ENCODE peak calls at places on chromosomes 6 and 20, in four cellular contexts. B is endothelial cell, F is astrocyte of the cerebellum, Z is lung. C is an unnamed sample.

GRCh38 chr6:148382856-148383255 is 40.2 kb downstream of the SASH1 start:
- DNase-seq in B (no peak), F (no peak), Z (no peak), C (no peak)

GRCh38 chr6:37456816-37457560 is 24.0 kb downstream of the CMTR1 start:
- DNase-seq in B (no peak), F (peak), Z (no peak), C (peak)

GRCh38 chr6:35327349-35328027 is 14.9 kb upstream of the PPARD start:
- DNase-seq in B (peak), F (no peak), Z (peak), C (no peak)

GRCh38 chr20:45223136-45223535 is 2.0 kb downstream of the SEMG2 start:
- DNase-seq in B (no peak), F (no peak), Z (no peak), C (no peak)

GRCh38 chr6:164021589-164022290 is 607.2 kb downstream of the QKI start:
- DNase-seq in B (no peak), F (no peak), Z (no peak), C (no peak)

GRCh38 chr6:64984947-64985346 is 722.1 kb downstream of the EYS start:
- DNase-seq in B (no peak), F (no peak), Z (no peak), C (no peak)

GRCh38 chr20:53773792-53774371 is 180.2 kb upstream of the ZNF217 start:
- DNase-seq in B (no peak), F (peak), Z (no peak), C (peak)

GRCh38 chr20:61299613-61300012 is 47.6 kb downstream of the CDH4 start:
- DNase-seq in B (no peak), F (no peak), Z (no peak), C (no peak)

GRCh38 chr6:8436956-8437355 is 1.6 kb upstream of the SLC35B3 start:
- DNase-seq in B (no peak), F (no peak), Z (no peak), C (no peak)

GRCh38 chr6:148325316-148326068 is 17.1 kb upstream of the SASH1 start:
- DNase-seq in B (no peak), F (no peak), Z (no peak), C (no peak)

GRCh38 chr6:13113956-13114593 is 214.3 kb downstream of the TBC1D7 start:
- DNase-seq in B (no peak), F (no peak), Z (no peak), C (no peak)

GRCh38 chr6:130557481-130558112 is 191.8 kb downstream of the TMEM200A start:
- DNase-seq in B (no peak), F (no peak), Z (no peak), C (no peak)

GRCh38 chr6:100573169-100573568 is 108.4 kb upstream of the SIM1 start:
- DNase-seq in B (peak), F (peak), Z (no peak), C (no peak)

GRCh38 chr20:51417245-51417560 is 125.3 kb downstream of the NFATC2 start:
- DNase-seq in B (no peak), F (no peak), Z (no peak), C (no peak)

GRCh38 chr20:40711078-40711477 is 22.0 kb upstream of the MAFB start:
- DNase-seq in B (no peak), F (no peak), Z (no peak), C (no peak)

GRCh38 chr20:54642733-54643667 is 167.6 kb downstream of the DOK5 start:
- DNase-seq in B (no peak), F (no peak), Z (no peak), C (no peak)

GRCh38 chr6:117025310-117025709 is 148.3 kb downstream of the RFX6 start:
- DNase-seq in B (no peak), F (no peak), Z (no peak), C (no peak)

DNA sequence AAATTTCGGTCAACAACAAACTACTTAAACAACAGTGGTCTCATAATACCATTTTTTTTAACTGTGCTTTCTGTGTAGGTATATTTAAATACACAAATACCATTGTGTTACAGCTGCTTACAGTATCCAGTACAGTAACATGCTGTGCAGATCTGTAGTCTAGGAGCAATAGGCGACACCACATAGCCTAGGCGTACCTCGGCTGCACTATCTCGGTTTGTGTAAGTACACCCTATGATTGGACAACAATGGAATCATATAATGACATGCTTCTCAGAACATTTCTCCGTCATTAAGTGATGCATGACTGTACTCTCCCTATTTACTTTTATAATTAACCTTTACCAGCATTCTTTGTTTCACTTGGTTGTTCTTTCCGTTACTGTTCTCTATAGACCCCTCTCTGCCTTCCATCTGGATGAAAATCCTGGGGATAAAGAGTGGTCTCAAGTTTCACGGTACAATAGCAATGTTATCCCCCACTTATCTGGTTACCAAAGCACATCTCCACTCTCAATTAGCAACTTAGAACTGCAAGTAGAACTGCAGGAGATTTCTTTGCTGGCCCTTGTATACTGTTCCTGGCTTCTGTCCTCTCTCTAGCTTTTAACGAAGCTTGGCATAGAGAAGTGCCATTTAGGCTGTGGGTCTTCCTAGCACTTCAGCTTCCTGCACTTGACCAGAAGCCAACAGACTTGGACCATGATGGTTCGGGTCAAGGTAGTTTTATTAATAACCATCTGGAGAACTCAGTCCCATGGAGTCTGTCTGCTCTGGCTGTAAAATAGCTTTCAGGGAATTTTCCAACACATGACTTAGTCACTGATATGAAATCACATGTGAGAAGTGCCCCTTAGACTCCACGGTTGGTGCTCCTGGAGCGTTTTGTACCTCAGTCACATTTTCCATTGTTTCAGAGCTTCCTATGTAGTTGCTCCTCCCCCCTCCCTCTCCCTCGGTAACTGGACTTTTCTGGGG is 80.4 kb upstream of the POPDC3 start:
- DNase-seq in B (no peak), F (no peak), Z (no peak), C (no peak)
- TF ChIP-seq CTCF in B (no peak), F (no peak), Z (no peak), C (no peak)

GRCh38 chr6:50180646-50181045 is 130.9 kb upstream of the DEFB112 start:
- DNase-seq in B (no peak), F (no peak), Z (no peak), C (no peak)

GRCh38 chr6:50187212-50188055 is 137.7 kb upstream of the DEFB112 start:
- DNase-seq in B (no peak), F (no peak), Z (no peak), C (no peak)

DNA sequence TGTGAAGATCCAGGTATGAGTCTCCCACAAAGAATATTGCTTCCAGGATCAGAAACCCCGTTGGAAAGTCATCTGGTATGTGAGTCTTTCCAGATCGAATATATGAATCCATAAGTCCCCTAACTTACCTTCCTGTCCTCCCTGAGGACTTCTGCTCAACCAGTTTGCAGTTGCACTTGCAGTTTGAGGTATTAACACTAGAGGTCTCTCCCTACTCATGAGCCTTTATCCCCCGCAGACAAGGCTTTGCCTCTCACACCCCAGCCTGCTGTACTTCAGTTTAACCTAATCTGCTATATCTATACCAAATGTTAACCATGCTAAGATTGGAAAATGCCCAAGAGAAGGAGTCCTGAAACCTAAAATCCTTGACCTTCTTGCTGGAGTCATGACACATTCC is 135.3 kb upstream of the DEFB112 start:
- DNase-seq in B (peak), F (no peak), Z (no peak), C (no peak)
- TF ChIP-seq CTCF in B (peak), F (no peak), Z (no peak), C (no peak)

GRCh38 chr20:62707981-62708521 is 585 bp upstream of the NTSR1 start:
- DNase-seq in B (peak), F (no peak), Z (no peak), C (no peak)
- TF ChIP-seq CTCF in B (peak), F (peak), Z (no peak), C (peak)

DNA sequence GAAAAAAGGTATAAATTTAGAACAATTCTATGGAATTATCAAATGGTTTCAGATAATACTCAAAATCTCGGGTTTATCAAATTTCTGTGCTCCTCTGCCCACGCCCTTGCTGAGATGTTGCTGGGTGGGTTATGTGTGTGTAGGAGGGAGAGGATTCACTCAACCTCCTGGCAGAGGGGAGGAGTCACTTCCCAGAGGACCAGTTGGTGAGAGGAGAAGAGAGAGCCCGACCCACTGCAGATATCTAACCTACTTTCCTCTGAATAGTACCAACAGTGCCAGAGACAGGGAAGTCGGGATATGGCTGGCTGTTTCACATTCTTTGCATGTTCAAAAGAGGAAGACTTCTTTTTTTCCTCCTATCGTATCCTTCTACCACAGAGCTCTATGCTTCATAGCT is 187.1 kb upstream of the MAN1A1 start:
- DNase-seq in B (no peak), F (no peak), Z (no peak), C (no peak)
- TF ChIP-seq CTCF in B (no peak), F (no peak), Z (no peak), C (no peak)

DNA sequence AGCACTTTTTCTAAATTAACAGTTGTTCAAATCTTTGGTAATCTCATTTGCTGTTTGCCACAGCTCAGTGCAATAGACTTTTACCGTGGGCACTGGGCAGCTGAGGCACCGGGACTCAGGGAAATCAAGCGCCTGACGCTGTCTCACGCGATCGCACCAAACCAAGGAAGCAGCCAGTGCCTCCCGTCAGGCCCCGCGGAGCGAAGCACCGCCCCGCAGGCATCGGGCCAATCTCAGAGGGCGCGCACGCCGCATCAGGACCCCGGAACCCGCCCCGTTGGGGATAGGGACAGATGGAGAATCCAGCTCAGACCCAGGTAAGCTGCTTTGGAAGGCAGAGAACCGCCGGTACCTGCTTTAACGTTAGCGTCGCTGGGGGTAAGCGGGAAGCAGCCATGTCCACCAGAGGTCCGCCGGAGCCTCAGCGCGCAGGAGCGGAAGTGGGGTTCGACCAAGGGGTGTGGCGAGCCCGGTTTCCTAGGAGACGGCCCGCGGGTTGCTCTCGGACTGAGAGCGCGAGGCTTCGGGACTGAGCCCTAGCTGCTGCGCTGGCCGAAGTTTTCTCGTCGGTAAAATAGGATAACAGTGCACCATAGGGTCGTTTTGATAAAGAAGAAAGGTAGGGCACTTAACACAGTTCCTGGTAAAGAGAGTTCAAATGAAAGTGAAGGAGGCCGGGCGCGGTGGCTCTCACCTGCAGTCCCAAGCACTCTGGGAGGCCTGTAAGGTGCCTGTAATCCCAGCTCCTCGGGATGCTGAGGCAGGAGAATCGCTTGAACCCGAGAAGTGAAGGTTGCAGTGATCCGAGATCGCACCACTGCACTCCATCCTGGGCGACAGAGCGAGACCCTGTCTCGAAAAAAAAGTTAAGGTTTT is at the start of gene LYRM2:
- DNase-seq in B (peak), F (peak), Z (peak), C (peak)
- TF ChIP-seq CTCF in B (no peak), F (peak), Z (no peak), C (peak)

GRCh38 chr6:119978274-119978889 is 628.8 kb upstream of the MAN1A1 start:
- DNase-seq in B (peak), F (peak), Z (no peak), C (peak)
- TF ChIP-seq CTCF in B (peak), F (peak), Z (peak), C (peak)

GRCh38 chr20:59771506-59772372 is 161.7 kb downstream of the SYCP2 start:
- DNase-seq in B (no peak), F (no peak), Z (no peak), C (no peak)

GRCh38 chr20:59772373-59772705 is 161.1 kb downstream of the SYCP2 start:
- DNase-seq in B (no peak), F (no peak), Z (no peak), C (no peak)

GRCh38 chr20:59770851-59771250 is 162.6 kb downstream of the SYCP2 start:
- DNase-seq in B (no peak), F (no peak), Z (no peak), C (no peak)

GRCh38 chr20:59767656-59768055 is 163.3 kb downstream of the PHACTR3 start:
- DNase-seq in B (no peak), F (no peak), Z (no peak), C (no peak)

GRCh38 chr20:59770270-59770669 is 163.2 kb downstream of the SYCP2 start:
- DNase-seq in B (no peak), F (no peak), Z (no peak), C (no peak)
- TF ChIP-seq CTCF in B (peak), F (no peak), Z (no peak), C (no peak)

DNA sequence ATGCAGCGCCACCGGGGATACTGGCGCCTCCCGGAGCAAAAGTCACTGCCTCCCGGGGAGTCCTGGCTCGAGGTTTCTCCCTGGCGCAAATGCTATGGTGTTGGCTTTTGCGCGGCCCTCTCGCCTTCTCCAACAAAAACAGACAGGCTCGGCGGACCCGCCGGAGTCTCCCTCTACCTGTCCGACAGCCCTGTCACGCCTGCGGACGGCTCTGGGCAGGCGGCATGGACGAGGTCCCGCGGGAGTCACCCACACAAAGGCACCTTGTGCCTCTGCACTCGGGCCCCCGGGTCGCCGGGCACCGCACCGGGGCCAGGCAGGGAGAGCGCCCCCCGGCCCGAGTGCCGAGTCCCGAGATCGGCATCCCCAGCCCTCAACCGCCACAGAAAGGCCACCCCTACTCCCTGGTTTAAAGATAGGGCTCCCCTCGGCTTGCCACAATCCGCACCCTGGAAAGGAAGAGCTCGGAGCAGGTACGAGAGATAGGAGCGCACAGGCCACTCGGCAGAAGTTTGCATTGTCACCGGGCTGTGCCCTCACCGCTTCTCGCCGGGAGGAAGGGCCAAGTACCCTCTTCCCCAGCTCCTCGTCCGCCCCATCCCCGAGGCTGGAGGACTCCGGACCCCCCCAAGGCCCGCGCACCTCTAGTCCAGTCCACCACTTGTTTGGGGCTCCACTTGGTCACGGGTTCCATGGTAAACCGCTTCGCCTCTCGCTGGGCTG is 903 bp downstream of the CNKSR3 start:
- DNase-seq in B (peak), F (no peak), Z (no peak), C (no peak)
- TF ChIP-seq CTCF in B (no peak), F (no peak), Z (no peak), C (no peak)

GRCh38 chr6:136288566-136289326 is 900 bp downstream of the BCLAF1 start:
- DNase-seq in B (peak), F (peak), Z (peak), C (peak)

GRCh38 chr6:136290406-136291010 is 862 bp upstream of the BCLAF1 start:
- DNase-seq in B (peak), F (peak), Z (peak), C (peak)

GRCh38 chr6:136289327-136289578 is 393 bp downstream of the BCLAF1 start:
- DNase-seq in B (peak), F (peak), Z (peak), C (peak)

GRCh38 chr6:136294621-136295020 is 5.0 kb upstream of the BCLAF1 start:
- DNase-seq in B (no peak), F (no peak), Z (no peak), C (no peak)

GRCh38 chr6:136289579-136290405 is at the start of gene BCLAF1:
- DNase-seq in B (peak), F (peak), Z (peak), C (peak)
- TF ChIP-seq CTCF in B (no peak), F (no peak), Z (no peak), C (no peak)

C was measured in AG09319.